ENCODE peak calls at places on chromosomes 6 and 20, in seven cellular contexts. S, M, A, E, X, F and Q are unnamed samples.
A peak's percentile ranks its signal among the peaks of the same experiment; 100 is the strongest.

GRCh38 chr6:39843305-39844020 is 51.3 kb downstream of the DAAM2 start:
- DNase-seq in S (no peak), F (no peak), E (no peak), A (no peak), M (no peak), X (peak; percentile 5), Q (peak; percentile 95)

GRCh38 chr6:2630891-2631458 is 119.7 kb downstream of the MYLK4 start:
- DNase-seq in X (no peak), A (no peak), F (no peak), S (peak; percentile 31), E (peak; percentile 41), M (no peak), Q (peak; percentile 62)

GRCh38 chr6:50722829-50723562 is 9.7 kb downstream of the TFAP2D start:
- DNase-seq in E (no peak), F (no peak), A (no peak), S (no peak), M (no peak), X (no peak), Q (no peak)

GRCh38 chr6:165880721-165881120 is 217.7 kb upstream of the PDE10A start:
- DNase-seq in A (no peak), E (no peak), M (no peak), S (no peak), X (no peak), F (no peak), Q (no peak)

GRCh38 chr6:163958646-163959045 is 544.1 kb downstream of the QKI start:
- DNase-seq in E (no peak), A (no peak), M (no peak), S (no peak), F (no peak), X (no peak), Q (no peak)

GRCh38 chr6:39812853-39813533 is 20.8 kb downstream of the DAAM2 start:
- DNase-seq in M (no peak), X (no peak), A (no peak), F (no peak), S (no peak), E (no peak), Q (no peak)

GRCh38 chr20:61881416-61881815 is 184.3 kb downstream of the TAF4 start:
- DNase-seq in F (no peak), M (no peak), E (no peak), A (no peak), X (no peak), S (no peak), Q (no peak)

GRCh38 chr20:58461899-58462298 is 53.3 kb downstream of the APCDD1L start:
- DNase-seq in A (no peak), F (no peak), E (peak; percentile 95), M (no peak), S (peak; percentile 59), X (no peak), Q (peak; percentile 72)

GRCh38 chr6:128363020-128363419 is 157.4 kb downstream of the PTPRK start:
- DNase-seq in X (no peak), A (no peak), S (no peak), F (no peak), E (no peak), M (no peak), Q (no peak)

GRCh38 chr6:135121426-135121825 is 59.7 kb upstream of the MYB start:
- DNase-seq in A (no peak), X (no peak), M (no peak), F (no peak), E (no peak), S (no peak), Q (no peak)

GRCh38 chr20:56778765-56779195 is 149.7 kb downstream of the TFAP2C start:
- DNase-seq in M (no peak), X (no peak), E (no peak), S (no peak), A (no peak), F (no peak), Q (peak; percentile 87)

GRCh38 chr20:56957737-56958553 is 308.5 kb downstream of the BMP7 start:
- DNase-seq in S (no peak), F (no peak), M (no peak), E (no peak), A (no peak), X (no peak), Q (no peak)

GRCh38 chr6:156883497-156884252 is 106.5 kb downstream of the ARID1B start:
- DNase-seq in E (peak; percentile 26), S (no peak), F (no peak), X (no peak), A (peak; percentile 30), M (no peak), Q (no peak)

GRCh38 chr6:121055572-121056163 is 278.6 kb downstream of the TBC1D32 start:
- DNase-seq in S (no peak), A (no peak), F (peak; percentile 13), E (peak; percentile 40), X (peak; percentile 15), M (peak; percentile 40), Q (no peak)

GRCh38 chr6:169868458-169868857 is 117.0 kb downstream of the ERMARD start:
- DNase-seq in M (no peak), S (no peak), F (peak; percentile 53), X (no peak), E (no peak), A (no peak), Q (no peak)

GRCh38 chr20:18165553-18165952 is 27.9 kb downstream of the KAT14 start:
- DNase-seq in A (no peak), S (no peak), M (no peak), F (no peak), E (no peak), X (no peak), Q (no peak)

GRCh38 chr20:18164356-18164755 is 26.7 kb downstream of the KAT14 start:
- DNase-seq in A (no peak), S (peak; percentile 86), M (no peak), F (no peak), X (no peak), E (peak; percentile 91), Q (no peak)

GRCh38 chr20:18166939-18167338 is 29.3 kb downstream of the KAT14 start:
- DNase-seq in A (no peak), X (no peak), F (no peak), E (no peak), S (no peak), M (no peak), Q (no peak)

GRCh38 chr20:18166241-18166881 is 28.7 kb downstream of the KAT14 start:
- DNase-seq in S (no peak), F (no peak), E (no peak), M (no peak), X (no peak), A (no peak), Q (no peak)
- H3K27ac ChIP-seq in S (no peak overlapping the region), F (no peak overlapping the region), E (no peak overlapping the region), M (no peak overlapping the region), X (no peak overlapping the region), A (no peak overlapping the region), Q (no peak overlapping the region)

DNA sequence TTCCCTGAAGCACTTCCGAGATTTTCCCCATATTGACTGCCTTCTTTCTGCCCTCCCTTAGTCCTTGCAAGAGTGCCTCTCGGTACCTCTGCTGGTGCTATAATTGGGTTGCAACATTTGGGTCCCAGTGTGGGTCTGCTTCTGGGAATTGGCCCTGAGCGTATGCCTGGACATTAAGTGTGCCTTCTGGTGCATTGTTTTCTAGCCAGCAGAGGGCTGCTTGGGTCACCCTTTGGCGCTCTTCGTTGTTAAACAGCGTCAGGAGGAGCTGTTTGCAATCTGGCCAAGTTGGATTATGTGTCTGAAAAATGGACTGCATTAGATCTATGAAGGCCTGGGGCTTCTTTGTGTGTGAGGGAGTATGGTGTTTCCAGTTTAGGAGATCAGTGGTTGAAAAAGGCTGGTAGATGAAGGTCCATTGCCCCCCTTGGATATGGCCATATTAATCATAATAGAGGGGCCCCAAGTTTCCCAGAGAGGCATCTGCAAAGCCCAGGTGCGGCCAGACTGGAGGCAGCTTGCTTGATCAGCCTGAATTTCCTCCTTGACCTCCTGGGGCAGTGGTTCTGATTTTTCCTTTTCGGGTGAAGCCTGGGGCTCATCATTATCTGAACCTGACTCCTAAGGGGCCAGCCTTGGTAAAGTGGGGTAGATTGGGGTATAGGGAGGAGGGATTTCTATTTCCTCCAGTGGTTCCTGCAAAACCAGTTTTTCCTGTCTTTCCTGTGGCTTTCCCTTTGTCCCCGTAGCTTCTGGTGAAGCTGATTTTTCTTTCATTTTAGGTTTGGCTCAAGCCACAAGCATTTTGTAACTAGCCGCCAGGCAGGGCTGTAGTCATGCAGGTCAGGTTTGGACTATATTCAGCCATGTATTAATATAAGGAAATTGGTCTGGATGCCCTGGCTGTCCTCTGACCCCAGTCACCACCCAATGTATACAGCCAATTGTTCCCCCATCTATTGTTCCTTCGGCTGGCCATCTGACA is 85.4 kb upstream of the GPR6 start:
- DNase-seq in M (no peak), F (no peak), A (peak; percentile 64), E (peak; percentile 79), S (peak; percentile 75), X (no peak), Q (no peak)
- H3K27ac ChIP-seq in M (no peak overlapping the region), F (no peak overlapping the region), A (no peak overlapping the region), E (no peak overlapping the region), S (peak overlapping the region; percentile 55), X (no peak overlapping the region), Q (no peak overlapping the region)

GRCh38 chr20:16392346-16392745 is 180.9 kb downstream of the KIF16B start:
- DNase-seq in M (no peak), F (no peak), E (no peak), A (no peak), X (no peak), S (no peak), Q (no peak)

GRCh38 chr20:16393297-16393696 is 180.0 kb downstream of the KIF16B start:
- DNase-seq in M (no peak), E (no peak), A (no peak), S (no peak), X (no peak), F (no peak), Q (no peak)

GRCh38 chr20:16388731-16389130 is 184.5 kb downstream of the KIF16B start:
- DNase-seq in E (no peak), A (no peak), X (no peak), S (no peak), F (no peak), M (no peak), Q (no peak)

GRCh38 chr20:16393836-16394235 is 179.4 kb downstream of the KIF16B start:
- DNase-seq in X (no peak), M (no peak), E (no peak), F (no peak), A (no peak), S (no peak), Q (no peak)

DNA sequence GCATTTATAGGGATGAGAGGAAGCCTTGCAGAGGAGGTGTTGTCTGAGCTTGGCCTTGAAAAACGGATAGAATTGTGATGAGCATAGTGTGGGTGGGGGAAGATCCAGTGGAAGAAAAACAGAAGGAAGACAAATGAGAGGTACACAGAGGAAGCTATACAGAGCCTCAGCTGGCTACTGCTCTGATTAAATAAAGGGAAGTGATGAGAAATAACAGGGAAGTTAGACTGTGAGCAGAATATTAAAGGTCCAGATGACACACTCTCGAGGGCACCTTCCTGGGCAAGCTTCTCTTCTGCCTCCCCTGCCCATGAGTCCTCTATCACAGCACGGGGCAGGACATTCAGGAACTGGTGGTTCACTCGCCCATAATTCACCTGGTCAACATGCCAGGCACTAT is 182.2 kb downstream of the KIF16B start:
- DNase-seq in E (no peak), A (no peak), M (no peak), S (no peak), X (no peak), F (no peak), Q (no peak)
- H3K27ac ChIP-seq in E (no peak overlapping the region), A (no peak overlapping the region), M (no peak overlapping the region), S (no peak overlapping the region), X (no peak overlapping the region), F (no peak overlapping the region), Q (no peak overlapping the region)

DNA sequence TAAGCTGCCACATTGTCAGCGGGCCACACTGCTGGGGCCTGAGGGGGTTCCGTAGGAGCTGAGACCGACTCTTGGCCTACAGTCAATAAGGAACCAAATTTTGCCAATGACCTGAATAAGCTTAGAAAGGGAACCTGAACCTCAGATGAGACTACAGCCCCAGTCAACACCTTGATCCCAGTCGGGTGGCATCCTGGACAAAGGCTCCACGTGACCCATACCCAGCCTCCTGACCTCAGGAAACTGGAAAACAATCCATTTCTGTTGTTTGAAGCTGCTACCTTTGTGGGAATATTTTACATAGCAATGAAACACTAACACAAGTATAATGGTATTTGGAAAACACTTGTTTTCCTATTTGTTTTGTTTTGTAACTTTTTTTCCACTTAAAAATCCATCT is 179.9 kb upstream of the RALGAPA2 start:
- DNase-seq in X (no peak), M (no peak), E (no peak), F (no peak), S (no peak), A (no peak), Q (no peak)
- H3K27ac ChIP-seq in X (no peak overlapping the region), M (no peak overlapping the region), E (no peak overlapping the region), F (no peak overlapping the region), S (no peak overlapping the region), A (no peak overlapping the region), Q (no peak overlapping the region)